ENCODE peak calls at places on chromosomes 13 and 19, in five cellular contexts. One of them, this sample, is unnamed.

GRCh38 chr13:113531041-113531873 is 40.7 kb upstream of the DCUN1D2 start:
- DNase-seq in sigmoid colon: peak; percentile 57
- DNase-seq in fibroblast of villous mesenchyme: no peak
- DNase-seq in IMR-90: no peak
- DNase-seq in MCF 10A: no peak
- DNase-seq in this sample: peak; percentile 77

GRCh38 chr13:81275666-81276258 is 934.8 kb upstream of the SPRY2 start:
- DNase-seq in fibroblast of villous mesenchyme: no peak
- DNase-seq in MCF 10A: no peak
- DNase-seq in sigmoid colon: no peak
- DNase-seq in IMR-90: no peak
- DNase-seq in this sample: no peak

GRCh38 chr13:19959141-19959830 is 759 bp downstream of the ZMYM2 start:
- DNase-seq in MCF 10A: peak; percentile 49
- DNase-seq in fibroblast of villous mesenchyme: peak; percentile 57
- DNase-seq in IMR-90: peak; percentile 39
- DNase-seq in sigmoid colon: peak; percentile 77
- DNase-seq in this sample: no peak

GRCh38 chr13:24301434-24301833 is 7.9 kb upstream of the C1QTNF9 start:
- DNase-seq in MCF 10A: no peak
- DNase-seq in sigmoid colon: peak; percentile 22
- DNase-seq in IMR-90: no peak
- DNase-seq in fibroblast of villous mesenchyme: no peak
- DNase-seq in this sample: no peak

GRCh38 chr13:77390391-77390790 is 63.5 kb upstream of the MYCBP2 start:
- DNase-seq in fibroblast of villous mesenchyme: no peak
- DNase-seq in MCF 10A: no peak
- DNase-seq in IMR-90: no peak
- DNase-seq in sigmoid colon: no peak
- DNase-seq in this sample: no peak

GRCh38 chr19:33891773-33892172 is 95.1 kb downstream of the KCTD15 start:
- DNase-seq in IMR-90: no peak
- DNase-seq in MCF 10A: no peak
- DNase-seq in fibroblast of villous mesenchyme: no peak
- DNase-seq in sigmoid colon: no peak
- DNase-seq in this sample: no peak

GRCh38 chr19:19445288-19445687 is 39.8 kb downstream of the GATAD2A start:
- DNase-seq in MCF 10A: no peak
- DNase-seq in fibroblast of villous mesenchyme: no peak
- DNase-seq in sigmoid colon: no peak
- DNase-seq in IMR-90: no peak
- DNase-seq in this sample: no peak

GRCh38 chr13:70960841-70961443 is 852.7 kb upstream of the KLHL1 start:
- DNase-seq in sigmoid colon: no peak
- DNase-seq in MCF 10A: peak; percentile 47
- DNase-seq in fibroblast of villous mesenchyme: peak; percentile 30
- DNase-seq in IMR-90: peak; percentile 13
- DNase-seq in this sample: no peak

GRCh38 chr13:72062566-72062965 is 195.6 kb upstream of the DACH1 start:
- DNase-seq in IMR-90: no peak
- DNase-seq in sigmoid colon: no peak
- DNase-seq in fibroblast of villous mesenchyme: no peak
- DNase-seq in MCF 10A: peak; percentile 9
- DNase-seq in this sample: no peak

GRCh38 chr13:88063741-88064140 is 392.6 kb downstream of the SLITRK5 start:
- DNase-seq in sigmoid colon: no peak
- DNase-seq in fibroblast of villous mesenchyme: no peak
- DNase-seq in MCF 10A: peak; percentile 25
- DNase-seq in IMR-90: no peak
- DNase-seq in this sample: no peak

GRCh38 chr19:28882818-28883217 is 330.1 kb downstream of the UQCRFS1 start:
- DNase-seq in fibroblast of villous mesenchyme: no peak
- DNase-seq in IMR-90: no peak
- DNase-seq in MCF 10A: no peak
- DNase-seq in sigmoid colon: no peak
- DNase-seq in this sample: no peak

GRCh38 chr13:32538234-32538620 is 368 bp downstream of the N4BP2L2 start:
- DNase-seq in sigmoid colon: peak; percentile 70
- DNase-seq in MCF 10A: no peak
- DNase-seq in IMR-90: peak; percentile 62
- DNase-seq in fibroblast of villous mesenchyme: peak; percentile 84
- DNase-seq in this sample: no peak

GRCh38 chr19:37999309-38000213 is 92.6 kb downstream of the SIPA1L3 start:
- DNase-seq in fibroblast of villous mesenchyme: peak; percentile 97
- DNase-seq in IMR-90: peak; percentile 98
- DNase-seq in MCF 10A: peak; percentile 77
- DNase-seq in sigmoid colon: peak; percentile 78
- DNase-seq in this sample: no peak

GRCh38 chr13:101700598-101700997 is 248.1 kb downstream of the ITGBL1 start:
- DNase-seq in MCF 10A: peak; percentile 72
- DNase-seq in sigmoid colon: no peak
- DNase-seq in IMR-90: no peak
- DNase-seq in fibroblast of villous mesenchyme: no peak
- DNase-seq in this sample: no peak

GRCh38 chr19:6593651-6594416 is 2.9 kb upstream of the CD70 start:
- DNase-seq in MCF 10A: no peak
- DNase-seq in IMR-90: no peak
- DNase-seq in fibroblast of villous mesenchyme: no peak
- DNase-seq in sigmoid colon: no peak
- DNase-seq in this sample: no peak

GRCh38 chr19:9128171-9128570 is 1.4 kb upstream of the OR7G3 start:
- DNase-seq in MCF 10A: peak; percentile 52
- DNase-seq in fibroblast of villous mesenchyme: peak; percentile 57
- DNase-seq in sigmoid colon: no peak
- DNase-seq in IMR-90: peak; percentile 4
- DNase-seq in this sample: no peak

GRCh38 chr13:69999875-70000274 is 107.8 kb upstream of the ATXN8OS start:
- DNase-seq in fibroblast of villous mesenchyme: no peak
- DNase-seq in MCF 10A: no peak
- DNase-seq in IMR-90: no peak
- DNase-seq in sigmoid colon: no peak
- DNase-seq in this sample: no peak

GRCh38 chr19:5667751-5668271 is 12.5 kb downstream of the MICOS13 start:
- DNase-seq in sigmoid colon: no peak
- DNase-seq in fibroblast of villous mesenchyme: no peak
- DNase-seq in IMR-90: no peak
- DNase-seq in MCF 10A: no peak
- DNase-seq in this sample: no peak

GRCh38 chr19:54517483-54517882 is 14.9 kb downstream of the LAIR2 start:
- DNase-seq in IMR-90: peak; percentile 2
- DNase-seq in MCF 10A: peak; percentile 77
- DNase-seq in fibroblast of villous mesenchyme: peak; percentile 29
- DNase-seq in sigmoid colon: no peak
- DNase-seq in this sample: no peak

GRCh38 chr13:19239114-19239860 is 57.7 kb upstream of the TUBA3C start:
- DNase-seq in MCF 10A: no peak
- DNase-seq in sigmoid colon: no peak
- DNase-seq in IMR-90: no peak
- DNase-seq in fibroblast of villous mesenchyme: no peak
- DNase-seq in this sample: no peak

GRCh38 chr19:50796634-50797428 is 6.6 kb downstream of the ACP4 start:
- DNase-seq in IMR-90: no peak
- DNase-seq in fibroblast of villous mesenchyme: no peak
- DNase-seq in sigmoid colon: no peak
- DNase-seq in MCF 10A: no peak
- DNase-seq in this sample: no peak

GRCh38 chr13:74771964-74772363 is 637.8 kb upstream of the KLF12 start:
- DNase-seq in MCF 10A: peak; percentile 69
- DNase-seq in sigmoid colon: no peak
- DNase-seq in IMR-90: peak; percentile 87
- DNase-seq in fibroblast of villous mesenchyme: peak; percentile 49
- DNase-seq in this sample: no peak

GRCh38 chr19:7620442-7621412 is 8.6 kb downstream of the XAB2 start:
- DNase-seq in MCF 10A: no peak
- DNase-seq in sigmoid colon: no peak
- DNase-seq in fibroblast of villous mesenchyme: no peak
- DNase-seq in IMR-90: no peak
- DNase-seq in this sample: no peak

GRCh38 chr19:7624810-7625209 is 4.5 kb downstream of the XAB2 start:
- DNase-seq in fibroblast of villous mesenchyme: no peak
- DNase-seq in IMR-90: no peak
- DNase-seq in MCF 10A: no peak
- DNase-seq in sigmoid colon: no peak
- DNase-seq in this sample: no peak

GRCh38 chr19:7625763-7626372 is 3.5 kb downstream of the XAB2 start:
- DNase-seq in MCF 10A: no peak
- DNase-seq in IMR-90: no peak
- DNase-seq in sigmoid colon: no peak
- DNase-seq in fibroblast of villous mesenchyme: no peak
- DNase-seq in this sample: no peak

GRCh38 chr19:7623725-7624603 is 5.4 kb downstream of the XAB2 start:
- DNase-seq in IMR-90: no peak
- DNase-seq in fibroblast of villous mesenchyme: no peak
- DNase-seq in MCF 10A: no peak
- DNase-seq in sigmoid colon: no peak
- DNase-seq in this sample: no peak

DNA sequence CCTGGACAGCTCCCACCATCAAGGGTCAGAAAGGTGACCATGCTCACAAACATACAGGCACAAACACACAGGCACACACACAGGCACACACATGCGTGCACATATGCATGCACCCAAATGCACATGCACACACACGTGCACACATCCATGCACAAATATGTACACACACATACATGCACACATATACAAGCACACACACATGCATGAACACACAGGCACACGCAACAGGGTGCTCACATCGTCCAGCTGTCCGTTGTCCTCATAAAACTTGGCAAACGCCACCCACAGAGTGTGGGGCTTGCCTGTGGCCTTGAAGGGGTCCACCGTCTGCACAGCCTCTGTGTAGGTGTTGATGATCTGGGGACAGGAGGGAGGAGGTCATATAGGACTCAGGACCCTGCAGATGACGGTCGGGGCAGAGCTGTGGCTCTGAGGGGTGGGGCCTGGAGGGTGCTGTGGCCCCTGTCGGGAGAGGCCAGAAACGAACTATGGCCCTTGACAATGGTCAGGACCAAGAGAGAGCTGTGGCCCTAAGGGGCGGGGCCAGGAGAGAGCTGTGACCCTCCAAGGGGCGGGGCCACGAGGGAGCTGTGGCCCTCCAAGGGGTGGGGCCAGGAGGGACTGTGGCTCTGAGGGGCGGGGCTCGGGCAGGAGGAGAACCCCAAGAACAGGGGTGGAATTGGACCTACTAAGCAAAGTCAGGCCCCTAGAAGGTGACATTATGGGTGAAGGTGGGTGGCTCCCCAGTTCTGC is 6.2 kb downstream of the XAB2 start:
- DNase-seq in sigmoid colon: no peak
- DNase-seq in fibroblast of villous mesenchyme: no peak
- DNase-seq in IMR-90: no peak
- DNase-seq in MCF 10A: no peak
- DNase-seq in this sample: no peak
- TF ChIP-seq CTCF in sigmoid colon: no peak
- TF ChIP-seq CTCF in fibroblast of villous mesenchyme: no peak
- TF ChIP-seq CTCF in IMR-90: no peak
- TF ChIP-seq CTCF in MCF 10A: no peak
- TF ChIP-seq CTCF in this sample: no peak

DNA sequence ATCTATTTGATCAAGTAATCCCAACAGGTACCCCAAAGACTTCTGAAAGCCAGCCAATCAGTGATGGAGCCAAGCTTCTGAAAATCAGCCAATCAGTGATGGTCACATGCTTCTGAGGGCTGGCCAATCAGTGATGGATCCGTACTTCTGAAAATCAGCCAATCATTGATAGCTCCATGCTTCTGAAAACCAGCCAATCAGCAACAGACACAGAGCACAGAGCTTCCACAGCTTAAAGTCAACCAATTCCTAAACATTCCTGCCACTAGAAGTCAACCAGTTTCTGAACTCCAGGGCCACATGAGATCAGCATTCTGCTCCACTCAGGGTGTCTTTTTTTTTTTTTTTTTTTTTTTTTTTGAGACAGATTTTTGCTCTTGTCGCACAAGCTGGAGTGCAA is 8.2 kb upstream of the HSD17B14 start:
- DNase-seq in sigmoid colon: no peak
- DNase-seq in IMR-90: peak; percentile 68
- DNase-seq in fibroblast of villous mesenchyme: peak; percentile 71
- DNase-seq in MCF 10A: peak; percentile 27
- DNase-seq in this sample: no peak
- TF ChIP-seq CTCF in sigmoid colon: no peak
- TF ChIP-seq CTCF in IMR-90: peak; percentile 41
- TF ChIP-seq CTCF in fibroblast of villous mesenchyme: peak; percentile 28
- TF ChIP-seq CTCF in MCF 10A: no peak
- TF ChIP-seq CTCF in this sample: peak; percentile 51

DNA sequence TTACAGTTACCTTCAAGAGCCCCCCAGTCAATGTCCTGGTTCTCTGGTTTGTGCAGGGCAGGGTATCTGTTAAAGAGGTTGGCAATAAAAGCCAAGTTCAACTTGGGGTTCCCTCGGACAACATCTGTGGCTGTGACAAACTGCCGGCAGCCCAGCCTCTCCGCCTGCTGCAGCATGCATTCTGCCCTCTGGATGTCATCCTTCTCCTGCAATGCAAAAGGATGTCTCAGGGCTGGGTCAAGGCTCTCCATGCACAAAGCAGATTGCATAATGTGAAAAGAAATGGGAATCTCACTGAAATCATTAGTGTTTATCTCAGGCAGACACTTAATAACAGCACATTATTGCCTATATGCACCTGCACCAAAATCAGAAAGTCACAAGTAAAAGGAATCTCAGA is 35.1 kb downstream of the LCP1 start:
- DNase-seq in IMR-90: no peak
- DNase-seq in sigmoid colon: no peak
- DNase-seq in MCF 10A: no peak
- DNase-seq in fibroblast of villous mesenchyme: peak; percentile 17
- DNase-seq in this sample: no peak
- TF ChIP-seq CTCF in IMR-90: no peak
- TF ChIP-seq CTCF in sigmoid colon: no peak
- TF ChIP-seq CTCF in MCF 10A: peak; percentile 24
- TF ChIP-seq CTCF in fibroblast of villous mesenchyme: peak; percentile 31
- TF ChIP-seq CTCF in this sample: peak; percentile 65

DNA sequence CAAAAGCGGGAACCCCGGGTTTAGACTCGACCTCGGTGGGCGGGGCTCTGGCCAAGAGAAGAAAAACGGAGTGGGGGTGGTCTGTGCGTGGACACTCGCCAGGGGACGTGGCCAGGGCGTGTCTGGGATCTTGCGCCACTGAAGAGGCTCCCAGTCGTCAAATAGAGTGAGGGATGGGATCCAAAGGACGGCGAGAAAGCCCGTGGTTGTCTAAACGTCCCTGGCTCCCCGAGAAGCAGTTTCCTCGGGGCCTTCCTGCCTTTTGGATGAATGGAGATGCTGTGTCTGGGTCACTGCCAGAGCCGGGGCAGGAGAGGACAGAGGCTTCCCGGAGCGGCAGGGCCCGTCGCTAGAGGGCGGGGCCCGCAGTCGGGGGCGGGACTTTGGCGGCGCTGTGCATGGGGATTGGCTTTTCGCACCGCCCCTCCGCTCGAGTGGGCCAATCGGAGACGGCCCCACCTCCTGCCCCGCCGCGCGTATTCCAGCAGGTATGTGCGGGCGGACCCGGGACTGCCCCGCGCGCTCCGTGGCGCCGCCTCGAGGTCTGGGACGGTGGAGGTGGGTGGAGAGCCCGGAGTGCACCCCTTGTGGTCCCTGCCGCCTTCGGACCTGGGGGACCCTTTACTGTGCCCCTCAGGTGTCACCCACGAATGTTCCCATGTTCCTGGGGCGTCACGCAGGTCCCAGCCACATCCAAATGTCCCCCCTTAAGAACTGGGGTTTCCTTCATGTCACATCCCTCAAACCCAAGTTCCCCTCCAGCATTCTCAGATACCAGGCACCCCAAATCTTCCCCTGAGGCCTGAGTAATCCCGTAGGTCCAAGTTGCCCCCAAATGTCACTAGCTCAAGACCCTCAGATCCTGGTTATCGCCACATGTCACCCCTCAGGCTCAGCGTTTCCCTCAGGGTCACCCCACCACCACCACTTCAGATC is 38.4 kb downstream of the ZSWIM4 start:
- DNase-seq in IMR-90: peak; percentile 86
- DNase-seq in MCF 10A: peak; percentile 94
- DNase-seq in sigmoid colon: peak; percentile 99
- DNase-seq in fibroblast of villous mesenchyme: peak; percentile 90
- DNase-seq in this sample: no peak
- TF ChIP-seq CTCF in IMR-90: peak; percentile 49
- TF ChIP-seq CTCF in MCF 10A: peak; percentile 29
- TF ChIP-seq CTCF in sigmoid colon: peak; percentile 33
- TF ChIP-seq CTCF in fibroblast of villous mesenchyme: peak; percentile 41
- TF ChIP-seq CTCF in this sample: peak; percentile 71

This sample was measured in chondrocyte.